ENCODE peak calls at places on chromosome 1, in nine cellular contexts. J is caudate nucleus; Q is MM.1S; F is GM23338; W is hepatocyte; T is astrocyte; K is CD4-positive, alpha-beta T cell; P is heart left ventricle; Z is Panc1. E is an unnamed sample.

GRCh38 chr1:154534263-154534844 is 24.1 kb downstream of the UBE2Q1 start:
- DNase-seq in J (no peak), Q (peak), F (peak), W (peak), T (no peak), K (no peak), P (no peak), Z (no peak), E (no peak)

GRCh38 chr1:115056395-115056798 is 26.8 kb downstream of the TSHB start:
- DNase-seq in J (no peak), Q (no peak), F (peak), W (peak), T (peak), K (no peak), P (no peak), Z (no peak), E (no peak)

GRCh38 chr1:246564839-246565750 is 966 bp downstream of the TFB2M start:
- DNase-seq in J (no peak), Q (no peak), F (no peak), W (no peak), T (no peak), K (no peak), P (no peak), Z (no peak), E (no peak)

GRCh38 chr1:197862671-197863070 is 39.8 kb upstream of the C1orf53 start:
- DNase-seq in J (no peak), Q (no peak), F (no peak), W (no peak), T (no peak), K (no peak), P (no peak), Z (no peak), E (no peak)

GRCh38 chr1:11881749-11882441 is 23.1 kb upstream of the NPPB start:
- DNase-seq in J (no peak), Q (no peak), F (no peak), W (no peak), T (no peak), K (no peak), P (no peak), Z (no peak), E (no peak)

GRCh38 chr1:173112129-173112528 is 61.4 kb upstream of the TNFSF18 start:
- DNase-seq in J (no peak), Q (peak), F (no peak), W (no peak), T (no peak), K (no peak), P (no peak), Z (no peak), E (no peak)

GRCh38 chr1:41633764-41634163 is 149.3 kb upstream of the EDN2 start:
- DNase-seq in J (no peak), Q (no peak), F (no peak), W (no peak), T (peak), K (no peak), P (no peak), Z (no peak), E (no peak)

GRCh38 chr1:57674803-57675202 is 250.9 kb upstream of the DAB1 start:
- DNase-seq in J (no peak), Q (no peak), F (no peak), W (no peak), T (no peak), K (no peak), P (no peak), Z (no peak), E (no peak)

GRCh38 chr1:195328102-195328501 is 1280.1 kb downstream of the KCNT2 start:
- DNase-seq in J (no peak), Q (no peak), F (peak), W (peak), T (no peak), K (no peak), P (no peak), Z (no peak), E (no peak)

GRCh38 chr1:228166170-228166936 is 749 bp downstream of the IBA57 start:
- DNase-seq in J (peak), Q (peak), F (peak), W (peak), T (peak), K (peak), P (peak), Z (peak), E (peak)

GRCh38 chr1:176957603-176958002 is 206.9 kb downstream of the ASTN1 start:
- DNase-seq in J (no peak), Q (no peak), F (no peak), W (no peak), T (no peak), K (no peak), P (no peak), Z (no peak), E (no peak)

GRCh38 chr1:10755977-10756521 is 40.4 kb downstream of the CASZ1 start:
- DNase-seq in J (no peak), Q (peak), F (no peak), W (peak), T (no peak), K (peak), P (peak), Z (no peak), E (peak)

GRCh38 chr1:93015590-93015989 is 54.3 kb upstream of the DIPK1A start:
- DNase-seq in J (no peak), Q (no peak), F (no peak), W (no peak), T (peak), K (no peak), P (no peak), Z (no peak), E (no peak)

GRCh38 chr1:26350701-26351590 is 3.0 kb downstream of the CRYBG2 start:
- DNase-seq in J (no peak), Q (no peak), F (peak), W (peak), T (no peak), K (no peak), P (no peak), Z (no peak), E (no peak)

GRCh38 chr1:28437260-28437923 is 67.9 kb downstream of the PHACTR4 start:
- DNase-seq in J (no peak), Q (no peak), F (no peak), W (peak), T (peak), K (no peak), P (no peak), Z (peak), E (no peak)

GRCh38 chr1:53551428-53551995 is 92.3 kb downstream of the DMRTB1 start:
- DNase-seq in J (no peak), Q (no peak), F (no peak), W (no peak), T (no peak), K (no peak), P (no peak), Z (no peak), E (peak)

GRCh38 chr1:92211166-92211565 is 6.5 kb upstream of the C1orf146 start:
- DNase-seq in J (no peak), Q (no peak), F (no peak), W (no peak), T (peak), K (no peak), P (no peak), Z (no peak), E (no peak)

GRCh38 chr1:243499248-243499647 is 243.4 kb downstream of the SDCCAG8 start:
- DNase-seq in J (no peak), Q (no peak), F (no peak), W (no peak), T (no peak), K (no peak), P (no peak), Z (no peak), E (no peak)

GRCh38 chr1:192732787-192733186 is 76.1 kb upstream of the RGS2 start:
- DNase-seq in J (no peak), Q (peak), F (peak), W (no peak), T (no peak), K (no peak), P (no peak), Z (no peak), E (no peak)

GRCh38 chr1:32989160-32989894 is 24.7 kb upstream of the RNF19B start:
- DNase-seq in J (no peak), Q (no peak), F (no peak), W (no peak), T (peak), K (no peak), P (peak), Z (peak), E (peak)

GRCh38 chr1:78070758-78071157 is 25.0 kb downstream of the GIPC2 start:
- DNase-seq in J (no peak), Q (no peak), F (no peak), W (no peak), T (peak), K (no peak), P (no peak), Z (no peak), E (no peak)

GRCh38 chr1:12088607-12089006 is 25.5 kb downstream of the TNFRSF8 start:
- DNase-seq in J (no peak), Q (no peak), F (no peak), W (no peak), T (no peak), K (peak), P (no peak), Z (no peak), E (peak)

GRCh38 chr1:234729566-234729965 is 119.6 kb upstream of the IRF2BP2 start:
- DNase-seq in J (no peak), Q (no peak), F (no peak), W (no peak), T (peak), K (no peak), P (no peak), Z (no peak), E (no peak)

GRCh38 chr1:6048179-6048867 is 2.6 kb downstream of the KCNAB2 start:
- DNase-seq in J (no peak), Q (no peak), F (no peak), W (no peak), T (no peak), K (no peak), P (no peak), Z (no peak), E (no peak)

GRCh38 chr1:24707659-24708058 is 37.6 kb upstream of the CLIC4 start:
- DNase-seq in J (no peak), Q (no peak), F (no peak), W (no peak), T (peak), K (no peak), P (no peak), Z (no peak), E (no peak)

GRCh38 chr1:19798486-19799232 is 1.1 kb downstream of the TMCO4 start:
- DNase-seq in J (no peak), Q (no peak), F (no peak), W (no peak), T (no peak), K (no peak), P (no peak), Z (no peak), E (no peak)

GRCh38 chr1:97905141-97905540 is 15.7 kb downstream of the DPYD start:
- DNase-seq in J (no peak), Q (no peak), F (no peak), W (no peak), T (no peak), K (no peak), P (no peak), Z (no peak), E (no peak)

GRCh38 chr1:97904528-97904927 is 16.3 kb downstream of the DPYD start:
- DNase-seq in J (no peak), Q (no peak), F (no peak), W (no peak), T (peak), K (no peak), P (no peak), Z (no peak), E (no peak)

GRCh38 chr1:97906567-97907228 is 14.1 kb downstream of the DPYD start:
- DNase-seq in J (no peak), Q (no peak), F (peak), W (no peak), T (peak), K (no peak), P (no peak), Z (no peak), E (peak)

GRCh38 chr1:97911266-97912215 is 9.3 kb downstream of the DPYD start:
- DNase-seq in J (no peak), Q (no peak), F (no peak), W (no peak), T (peak), K (no peak), P (no peak), Z (no peak), E (no peak)

GRCh38 chr1:97907886-97908285 is 12.9 kb downstream of the DPYD start:
- DNase-seq in J (no peak), Q (no peak), F (no peak), W (no peak), T (no peak), K (no peak), P (no peak), Z (no peak), E (peak)
- H3K27ac ChIP-seq in J (no peak), Q (no peak), F (no peak), W (no peak), T (peak), K (no peak), P (no peak), Z (no peak), E (no peak)

GRCh38 chr1:36382669-36383068 is 3.1 kb downstream of the STK40 start:
- DNase-seq in J (no peak), Q (no peak), F (no peak), W (no peak), T (no peak), K (no peak), P (no peak), Z (no peak), E (no peak)

GRCh38 chr1:36384542-36385409 is 948 bp downstream of the STK40 start:
- DNase-seq in J (peak), Q (peak), F (peak), W (peak), T (no peak), K (no peak), P (peak), Z (no peak), E (peak)

GRCh38 chr1:36382231-36382630 is 3.5 kb downstream of the STK40 start:
- DNase-seq in J (no peak), Q (no peak), F (no peak), W (no peak), T (no peak), K (no peak), P (no peak), Z (no peak), E (no peak)

GRCh38 chr1:36381405-36381804 is 4.3 kb downstream of the STK40 start:
- DNase-seq in J (no peak), Q (no peak), F (no peak), W (no peak), T (no peak), K (no peak), P (no peak), Z (no peak), E (no peak)

GRCh38 chr1:36383240-36383639 is 2.5 kb downstream of the STK40 start:
- DNase-seq in J (no peak), Q (no peak), F (no peak), W (no peak), T (no peak), K (no peak), P (peak), Z (no peak), E (no peak)
- H3K27ac ChIP-seq in J (no peak), Q (no peak), F (no peak), W (no peak), T (no peak), K (no peak), P (peak), Z (peak), E (peak)

GRCh38 chr1:44348046-44348628 is 6.9 kb downstream of the ERI3 start:
- DNase-seq in J (no peak), Q (no peak), F (no peak), W (no peak), T (no peak), K (no peak), P (no peak), Z (no peak), E (no peak)
- H3K27ac ChIP-seq in J (peak), Q (no peak), F (peak), W (no peak), T (no peak), K (no peak), P (no peak), Z (no peak), E (no peak)

GRCh38 chr1:117653732-117654484 is 48.1 kb downstream of the TENT5C start:
- DNase-seq in J (no peak), Q (peak), F (no peak), W (no peak), T (no peak), K (no peak), P (no peak), Z (no peak), E (no peak)

GRCh38 chr1:117657031-117657430 is 51.2 kb downstream of the TENT5C start:
- DNase-seq in J (peak), Q (no peak), F (no peak), W (peak), T (peak), K (no peak), P (no peak), Z (peak), E (no peak)

GRCh38 chr1:117654485-117655219 is 48.8 kb downstream of the TENT5C start:
- DNase-seq in J (no peak), Q (peak), F (no peak), W (no peak), T (no peak), K (no peak), P (no peak), Z (no peak), E (no peak)

GRCh38 chr1:117656202-117656641 is 50.4 kb downstream of the TENT5C start:
- DNase-seq in J (no peak), Q (peak), F (no peak), W (no peak), T (no peak), K (peak), P (no peak), Z (no peak), E (no peak)

GRCh38 chr1:117655220-117655577 is 49.4 kb downstream of the TENT5C start:
- DNase-seq in J (no peak), Q (peak), F (no peak), W (no peak), T (no peak), K (no peak), P (no peak), Z (peak), E (no peak)
- H3K27ac ChIP-seq in J (no peak), Q (peak), F (no peak), W (no peak), T (no peak), K (no peak), P (no peak), Z (peak), E (no peak)

DNA sequence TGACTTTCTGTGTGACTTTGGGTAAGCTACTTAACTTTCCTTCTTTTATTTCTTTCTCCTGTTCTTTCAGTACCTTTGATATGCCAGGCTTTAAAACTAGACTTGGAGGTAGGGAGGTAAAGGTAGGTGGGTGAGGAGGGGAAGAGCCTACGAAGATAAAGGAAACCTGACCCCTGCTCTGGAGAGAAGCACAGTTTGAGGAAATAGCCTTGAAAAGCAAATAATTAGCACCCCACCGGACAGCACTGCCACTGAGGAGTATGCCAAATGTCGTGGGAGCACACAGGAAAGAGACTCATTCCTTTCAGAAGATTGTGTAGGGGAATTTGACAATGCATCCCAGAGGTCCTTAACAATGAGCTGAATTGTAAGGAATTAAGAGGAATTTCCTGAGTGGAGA is 65.2 kb upstream of the SPAG17 start:
- DNase-seq in J (no peak), Q (no peak), F (peak), W (no peak), T (no peak), K (no peak), P (no peak), Z (no peak), E (no peak)
- H3K27ac ChIP-seq in J (no peak), Q (no peak), F (peak), W (no peak), T (no peak), K (no peak), P (no peak), Z (no peak), E (no peak)